ENCODE peak calls at places on chromosomes 2 and 18, in five cellular contexts. F is osteoblast, W is coronary artery, R is GM12891, C is NCI-H1092 treated with DMSO at 0.1 percent for 48 hours. I is an unnamed sample.

GRCh38 chr2:157785200-157785599 is 90.9 kb downstream of the ACVR1 start:
- DNase-seq in F (no peak), W (no peak), R (no peak), C (peak), I (peak)

GRCh38 chr2:120720176-120720575 is 15.5 kb upstream of the GLI2 start:
- DNase-seq in F (no peak), W (no peak), R (no peak), C (no peak), I (no peak)

GRCh38 chr2:45776160-45776955 is 124.9 kb downstream of the PRKCE start:
- DNase-seq in F (peak), W (no peak), R (no peak), C (no peak), I (no peak)

GRCh38 chr2:23912054-23912453 is 14.9 kb downstream of the ATAD2B start:
- DNase-seq in F (no peak), W (no peak), R (no peak), C (no peak), I (no peak)

GRCh38 chr18:8752329-8752728 is 47.0 kb downstream of the MTCL1 start:
- DNase-seq in F (peak), W (no peak), R (no peak), C (no peak), I (peak)

GRCh38 chr2:136021976-136022375 is 36.5 kb upstream of the DARS1 start:
- DNase-seq in F (no peak), W (no peak), R (no peak), C (no peak), I (no peak)

GRCh38 chr2:80896576-80896975 is 592.0 kb upstream of the LRRTM1 start:
- DNase-seq in F (no peak), W (no peak), R (no peak), C (no peak), I (no peak)

GRCh38 chr2:11090158-11090557 is 65.1 kb upstream of the SLC66A3 start:
- DNase-seq in F (no peak), W (no peak), R (no peak), C (no peak), I (no peak)

GRCh38 chr2:42193722-42194187 is 24.6 kb downstream of the EML4 start:
- DNase-seq in F (no peak), W (no peak), R (no peak), C (no peak), I (no peak)

GRCh38 chr18:57337890-57338289 is 14.5 kb upstream of the ST8SIA3 start:
- DNase-seq in F (no peak), W (no peak), R (no peak), C (no peak), I (no peak)

GRCh38 chr2:175688241-175688640 is 313.8 kb downstream of the LNPK start:
- DNase-seq in F (no peak), W (no peak), R (no peak), C (no peak), I (no peak)

GRCh38 chr18:60668583-60668982 is 296.0 kb upstream of the MC4R start:
- DNase-seq in F (peak), W (no peak), R (no peak), C (peak), I (peak)

GRCh38 chr2:85656468-85656867 is 11.5 kb downstream of the SFTPB start:
- DNase-seq in F (no peak), W (no peak), R (no peak), C (no peak), I (no peak)